ENCODE peak calls at places on chromosomes 3 and 15, in seven cellular contexts. One of them, this sample, is unnamed.

GRCh38 chr15:66285462-66286280 is 7.7 kb upstream of the DIS3L start:
- DNase-seq in pancreas: no peak
- DNase-seq in GM12878: no peak
- DNase-seq in hepatocyte: peak
- DNase-seq in amniotic stem cell: no peak
- DNase-seq in astrocyte of the spinal cord: no peak
- DNase-seq in activated gamma-delta T cell treated with Interleukin-2 at 50 U/mL for 16 hours: no peak
- DNase-seq in this sample: no peak

GRCh38 chr3:130395916-130396315 is 50.4 kb downstream of the COL6A5 start:
- DNase-seq in astrocyte of the spinal cord: peak
- DNase-seq in hepatocyte: peak
- DNase-seq in pancreas: no peak
- DNase-seq in amniotic stem cell: no peak
- DNase-seq in activated gamma-delta T cell treated with Interleukin-2 at 50 U/mL for 16 hours: no peak
- DNase-seq in GM12878: no peak
- DNase-seq in this sample: no peak

GRCh38 chr15:90598053-90598577 is 68.4 kb downstream of the CRTC3 start:
- DNase-seq in activated gamma-delta T cell treated with Interleukin-2 at 50 U/mL for 16 hours: peak
- DNase-seq in pancreas: no peak
- DNase-seq in hepatocyte: peak
- DNase-seq in GM12878: peak
- DNase-seq in astrocyte of the spinal cord: no peak
- DNase-seq in amniotic stem cell: no peak
- DNase-seq in this sample: peak

GRCh38 chr3:149536429-149536828 is 61.9 kb downstream of the TM4SF4 start:
- DNase-seq in astrocyte of the spinal cord: peak
- DNase-seq in pancreas: peak
- DNase-seq in activated gamma-delta T cell treated with Interleukin-2 at 50 U/mL for 16 hours: no peak
- DNase-seq in GM12878: no peak
- DNase-seq in hepatocyte: peak
- DNase-seq in amniotic stem cell: no peak
- DNase-seq in this sample: peak

GRCh38 chr15:91473894-91474293 is 373.8 kb downstream of the SV2B start:
- DNase-seq in astrocyte of the spinal cord: no peak
- DNase-seq in pancreas: no peak
- DNase-seq in amniotic stem cell: no peak
- DNase-seq in hepatocyte: no peak
- DNase-seq in activated gamma-delta T cell treated with Interleukin-2 at 50 U/mL for 16 hours: no peak
- DNase-seq in GM12878: no peak
- DNase-seq in this sample: no peak

GRCh38 chr3:48414376-48415250 is 15.3 kb downstream of the PLXNB1 start:
- DNase-seq in pancreas: no peak
- DNase-seq in hepatocyte: no peak
- DNase-seq in astrocyte of the spinal cord: no peak
- DNase-seq in amniotic stem cell: no peak
- DNase-seq in GM12878: no peak
- DNase-seq in activated gamma-delta T cell treated with Interleukin-2 at 50 U/mL for 16 hours: no peak
- DNase-seq in this sample: no peak

GRCh38 chr15:70475921-70476320 is 287.4 kb downstream of the UACA start:
- DNase-seq in amniotic stem cell: no peak
- DNase-seq in hepatocyte: no peak
- DNase-seq in GM12878: no peak
- DNase-seq in activated gamma-delta T cell treated with Interleukin-2 at 50 U/mL for 16 hours: no peak
- DNase-seq in pancreas: no peak
- DNase-seq in astrocyte of the spinal cord: peak
- DNase-seq in this sample: no peak

GRCh38 chr3:181711325-181712135 is at the start of gene SOX2:
- DNase-seq in GM12878: no peak
- DNase-seq in amniotic stem cell: no peak
- DNase-seq in activated gamma-delta T cell treated with Interleukin-2 at 50 U/mL for 16 hours: no peak
- DNase-seq in astrocyte of the spinal cord: peak
- DNase-seq in hepatocyte: peak
- DNase-seq in pancreas: peak
- DNase-seq in this sample: peak

GRCh38 chr15:47736123-47736786 is 18.9 kb downstream of the SEMA6D start:
- DNase-seq in activated gamma-delta T cell treated with Interleukin-2 at 50 U/mL for 16 hours: no peak
- DNase-seq in astrocyte of the spinal cord: no peak
- DNase-seq in GM12878: no peak
- DNase-seq in hepatocyte: no peak
- DNase-seq in pancreas: no peak
- DNase-seq in amniotic stem cell: no peak
- DNase-seq in this sample: no peak

GRCh38 chr3:19522305-19522704 is 374.0 kb downstream of the KCNH8 start:
- DNase-seq in pancreas: no peak
- DNase-seq in hepatocyte: no peak
- DNase-seq in activated gamma-delta T cell treated with Interleukin-2 at 50 U/mL for 16 hours: no peak
- DNase-seq in astrocyte of the spinal cord: no peak
- DNase-seq in GM12878: no peak
- DNase-seq in amniotic stem cell: no peak
- DNase-seq in this sample: no peak

GRCh38 chr15:51089699-51090098 is 5.0 kb downstream of the TNFAIP8L3 start:
- DNase-seq in amniotic stem cell: no peak
- DNase-seq in GM12878: no peak
- DNase-seq in hepatocyte: no peak
- DNase-seq in pancreas: no peak
- DNase-seq in activated gamma-delta T cell treated with Interleukin-2 at 50 U/mL for 16 hours: no peak
- DNase-seq in astrocyte of the spinal cord: no peak
- DNase-seq in this sample: no peak

GRCh38 chr3:188686319-188686718 is 485.5 kb upstream of the TPRG1 start:
- DNase-seq in pancreas: no peak
- DNase-seq in astrocyte of the spinal cord: no peak
- DNase-seq in activated gamma-delta T cell treated with Interleukin-2 at 50 U/mL for 16 hours: no peak
- DNase-seq in amniotic stem cell: no peak
- DNase-seq in hepatocyte: no peak
- DNase-seq in GM12878: no peak
- DNase-seq in this sample: no peak

GRCh38 chr3:171967137-171967783 is 72.1 kb upstream of the FNDC3B start:
- DNase-seq in hepatocyte: peak
- DNase-seq in activated gamma-delta T cell treated with Interleukin-2 at 50 U/mL for 16 hours: no peak
- DNase-seq in GM12878: no peak
- DNase-seq in astrocyte of the spinal cord: peak
- DNase-seq in amniotic stem cell: peak
- DNase-seq in pancreas: no peak
- DNase-seq in this sample: no peak

GRCh38 chr3:18241837-18242236 is 183.3 kb downstream of the SATB1 start:
- DNase-seq in amniotic stem cell: no peak
- DNase-seq in hepatocyte: no peak
- DNase-seq in pancreas: no peak
- DNase-seq in GM12878: no peak
- DNase-seq in astrocyte of the spinal cord: no peak
- DNase-seq in activated gamma-delta T cell treated with Interleukin-2 at 50 U/mL for 16 hours: no peak
- DNase-seq in this sample: no peak

GRCh38 chr3:36932979-36933378 is 11.9 kb downstream of the TRANK1 start:
- DNase-seq in GM12878: no peak
- DNase-seq in pancreas: no peak
- DNase-seq in hepatocyte: no peak
- DNase-seq in activated gamma-delta T cell treated with Interleukin-2 at 50 U/mL for 16 hours: no peak
- DNase-seq in astrocyte of the spinal cord: no peak
- DNase-seq in amniotic stem cell: no peak
- DNase-seq in this sample: no peak

GRCh38 chr15:83250766-83251165 is 33.7 kb downstream of the BNC1 start:
- DNase-seq in activated gamma-delta T cell treated with Interleukin-2 at 50 U/mL for 16 hours: no peak
- DNase-seq in astrocyte of the spinal cord: no peak
- DNase-seq in GM12878: no peak
- DNase-seq in pancreas: no peak
- DNase-seq in amniotic stem cell: no peak
- DNase-seq in hepatocyte: no peak
- DNase-seq in this sample: no peak

GRCh38 chr3:45907769-45908705 is 21.7 kb downstream of the CCR9 start:
- DNase-seq in GM12878: no peak
- DNase-seq in hepatocyte: peak
- DNase-seq in astrocyte of the spinal cord: peak
- DNase-seq in amniotic stem cell: no peak
- DNase-seq in pancreas: no peak
- DNase-seq in activated gamma-delta T cell treated with Interleukin-2 at 50 U/mL for 16 hours: peak
- DNase-seq in this sample: no peak

GRCh38 chr3:71887256-71887655 is 102.3 kb upstream of the PROK2 start:
- DNase-seq in hepatocyte: no peak
- DNase-seq in amniotic stem cell: no peak
- DNase-seq in activated gamma-delta T cell treated with Interleukin-2 at 50 U/mL for 16 hours: no peak
- DNase-seq in pancreas: no peak
- DNase-seq in astrocyte of the spinal cord: no peak
- DNase-seq in GM12878: no peak
- DNase-seq in this sample: no peak